ENCODE peak calls at places on chromosomes 2 and 18, in seven cellular contexts. X is IMR-90; C is OCI-M1; Q is ELR; G is effector memory CD4-positive, alpha-beta T cell; A is uterus; B is left colon. L is an unnamed sample.

GRCh38 chr2:64770781-64771334 is 117.1 kb upstream of the SERTAD2 start:
- DNase-seq in C (no peak), B (peak; percentile 74), X (peak; percentile 97), Q (peak; percentile 95), G (no peak), A (peak; percentile 87), L (peak; percentile 94)

GRCh38 chr2:2860583-2861300 is 516.9 kb downstream of the EIPR1 start:
- DNase-seq in C (no peak), Q (no peak), A (no peak), X (no peak), G (no peak), B (no peak), L (no peak)

GRCh38 chr2:153004627-153005026 is 286.2 kb downstream of the ARL6IP6 start:
- DNase-seq in A (no peak), Q (no peak), B (no peak), C (no peak), X (no peak), G (no peak), L (no peak)

GRCh38 chr2:26940001-26940400 is 30.4 kb upstream of the MAPRE3 start:
- DNase-seq in B (no peak), A (no peak), C (no peak), Q (no peak), G (no peak), X (no peak), L (no peak)

GRCh38 chr18:24831091-24831490 is 370.7 kb downstream of the HRH4 start:
- DNase-seq in G (no peak), B (no peak), A (no peak), X (no peak), C (no peak), Q (no peak), L (no peak)

GRCh38 chr2:177471990-177472389 is 79.4 kb downstream of the AGPS start:
- DNase-seq in B (no peak), C (no peak), Q (no peak), A (no peak), G (no peak), X (no peak), L (no peak)

GRCh38 chr2:95303191-95303914 is 6.2 kb downstream of the KCNIP3 start:
- DNase-seq in A (no peak), B (no peak), C (no peak), X (no peak), G (no peak), Q (no peak), L (no peak)

GRCh38 chr2:47888581-47889280 is 17.6 kb downstream of the FBXO11 start:
- DNase-seq in X (peak; percentile 64), G (no peak), A (no peak), Q (no peak), C (peak; percentile 27), B (no peak), L (no peak)